ENCODE peak calls at places on chromosomes 4 and X, in eight cellular contexts. One of them, this sample, is unnamed.

GRCh38 chr4:147078875-147079658 is 133.4 kb upstream of the TTC29 start:
- DNase-seq in glutamatergic neuron: no peak
- DNase-seq in T-helper 9 cell: no peak
- DNase-seq in AG08396: no peak
- DNase-seq in GM03348: no peak
- DNase-seq in naive thymus-derived CD8-positive, alpha-beta T cell: no peak
- DNase-seq in H7: no peak
- DNase-seq in retina: no peak
- DNase-seq in this sample: no peak

GRCh38 chr4:54433686-54434085 is 204.6 kb downstream of the PDGFRA start:
- DNase-seq in GM03348: peak
- DNase-seq in naive thymus-derived CD8-positive, alpha-beta T cell: no peak
- DNase-seq in glutamatergic neuron: no peak
- DNase-seq in H7: peak
- DNase-seq in retina: no peak
- DNase-seq in AG08396: peak
- DNase-seq in T-helper 9 cell: no peak
- DNase-seq in this sample: no peak

GRCh38 chrX:150508461-150509367 is 59.7 kb upstream of the MTM1 start:
- DNase-seq in AG08396: peak
- DNase-seq in T-helper 9 cell: no peak
- DNase-seq in H7: peak
- DNase-seq in naive thymus-derived CD8-positive, alpha-beta T cell: no peak
- DNase-seq in GM03348: peak
- DNase-seq in retina: no peak
- DNase-seq in glutamatergic neuron: no peak
- DNase-seq in this sample: no peak

GRCh38 chr4:13721894-13722293 is 94.4 kb upstream of the BOD1L1 start:
- DNase-seq in naive thymus-derived CD8-positive, alpha-beta T cell: no peak
- DNase-seq in H7: no peak
- DNase-seq in GM03348: no peak
- DNase-seq in T-helper 9 cell: no peak
- DNase-seq in glutamatergic neuron: no peak
- DNase-seq in retina: no peak
- DNase-seq in AG08396: no peak
- DNase-seq in this sample: no peak

GRCh38 chr4:144787365-144788263 is 141.7 kb downstream of the HHIP start:
- DNase-seq in T-helper 9 cell: no peak
- DNase-seq in glutamatergic neuron: no peak
- DNase-seq in naive thymus-derived CD8-positive, alpha-beta T cell: peak
- DNase-seq in GM03348: peak
- DNase-seq in AG08396: no peak
- DNase-seq in H7: peak
- DNase-seq in retina: no peak
- DNase-seq in this sample: no peak

GRCh38 chr4:19329631-19330030 is 922.1 kb upstream of the SLIT2 start:
- DNase-seq in H7: no peak
- DNase-seq in naive thymus-derived CD8-positive, alpha-beta T cell: no peak
- DNase-seq in GM03348: peak
- DNase-seq in AG08396: no peak
- DNase-seq in retina: no peak
- DNase-seq in glutamatergic neuron: no peak
- DNase-seq in T-helper 9 cell: no peak
- DNase-seq in this sample: no peak

GRCh38 chr4:14218641-14219040 is 591.1 kb upstream of the BOD1L1 start:
- DNase-seq in retina: no peak
- DNase-seq in GM03348: no peak
- DNase-seq in T-helper 9 cell: no peak
- DNase-seq in AG08396: no peak
- DNase-seq in glutamatergic neuron: no peak
- DNase-seq in H7: no peak
- DNase-seq in naive thymus-derived CD8-positive, alpha-beta T cell: no peak
- DNase-seq in this sample: no peak

GRCh38 chr4:924107-925096 is 7.7 kb downstream of the GAK start:
- DNase-seq in retina: peak
- DNase-seq in glutamatergic neuron: peak
- DNase-seq in H7: peak
- DNase-seq in AG08396: peak
- DNase-seq in naive thymus-derived CD8-positive, alpha-beta T cell: no peak
- DNase-seq in T-helper 9 cell: no peak
- DNase-seq in GM03348: no peak
- DNase-seq in this sample: no peak

GRCh38 chr4:184417802-184418511 is 56.4 kb downstream of the IRF2 start:
- DNase-seq in AG08396: peak
- DNase-seq in GM03348: peak
- DNase-seq in H7: no peak
- DNase-seq in naive thymus-derived CD8-positive, alpha-beta T cell: no peak
- DNase-seq in glutamatergic neuron: no peak
- DNase-seq in retina: no peak
- DNase-seq in T-helper 9 cell: no peak
- DNase-seq in this sample: no peak

GRCh38 chr4:173448103-173448502 is 49.2 kb upstream of the SCRG1 start:
- DNase-seq in retina: no peak
- DNase-seq in glutamatergic neuron: peak
- DNase-seq in T-helper 9 cell: no peak
- DNase-seq in AG08396: no peak
- DNase-seq in H7: no peak
- DNase-seq in GM03348: peak
- DNase-seq in naive thymus-derived CD8-positive, alpha-beta T cell: no peak
- DNase-seq in this sample: no peak

GRCh38 chr4:17623451-17624001 is 9.1 kb downstream of the MED28 start:
- DNase-seq in AG08396: no peak
- DNase-seq in naive thymus-derived CD8-positive, alpha-beta T cell: no peak
- DNase-seq in glutamatergic neuron: no peak
- DNase-seq in GM03348: peak
- DNase-seq in T-helper 9 cell: no peak
- DNase-seq in H7: no peak
- DNase-seq in retina: no peak
- DNase-seq in this sample: no peak

GRCh38 chr4:172962564-172963353 is 205.9 kb upstream of the GALNT7 start:
- DNase-seq in naive thymus-derived CD8-positive, alpha-beta T cell: no peak
- DNase-seq in GM03348: no peak
- DNase-seq in AG08396: peak
- DNase-seq in H7: no peak
- DNase-seq in retina: no peak
- DNase-seq in T-helper 9 cell: no peak
- DNase-seq in glutamatergic neuron: no peak
- DNase-seq in this sample: no peak

GRCh38 chr4:42627887-42628646 is 28.8 kb downstream of the ATP8A1 start:
- DNase-seq in naive thymus-derived CD8-positive, alpha-beta T cell: peak
- DNase-seq in T-helper 9 cell: no peak
- DNase-seq in H7: no peak
- DNase-seq in glutamatergic neuron: peak
- DNase-seq in AG08396: no peak
- DNase-seq in GM03348: no peak
- DNase-seq in retina: peak
- DNase-seq in this sample: peak

GRCh38 chr4:122692641-122693520 is 39.6 kb upstream of the BBS12 start:
- DNase-seq in glutamatergic neuron: no peak
- DNase-seq in GM03348: no peak
- DNase-seq in naive thymus-derived CD8-positive, alpha-beta T cell: no peak
- DNase-seq in retina: no peak
- DNase-seq in AG08396: no peak
- DNase-seq in T-helper 9 cell: no peak
- DNase-seq in H7: no peak
- DNase-seq in this sample: no peak

GRCh38 chr4:7459471-7459870 is 24.7 kb upstream of the PSAPL1 start:
- DNase-seq in GM03348: no peak
- DNase-seq in naive thymus-derived CD8-positive, alpha-beta T cell: no peak
- DNase-seq in T-helper 9 cell: no peak
- DNase-seq in glutamatergic neuron: peak
- DNase-seq in AG08396: no peak
- DNase-seq in retina: no peak
- DNase-seq in H7: no peak
- DNase-seq in this sample: no peak

GRCh38 chr4:118270492-118270891 is 82.3 kb downstream of the PRSS12 start:
- DNase-seq in AG08396: peak
- DNase-seq in glutamatergic neuron: no peak
- DNase-seq in naive thymus-derived CD8-positive, alpha-beta T cell: peak
- DNase-seq in GM03348: peak
- DNase-seq in T-helper 9 cell: no peak
- DNase-seq in H7: peak
- DNase-seq in retina: no peak
- DNase-seq in this sample: no peak

GRCh38 chr4:124279741-124280140 is 432.8 kb downstream of the ANKRD50 start:
- DNase-seq in AG08396: no peak
- DNase-seq in H7: no peak
- DNase-seq in T-helper 9 cell: no peak
- DNase-seq in naive thymus-derived CD8-positive, alpha-beta T cell: no peak
- DNase-seq in GM03348: no peak
- DNase-seq in glutamatergic neuron: no peak
- DNase-seq in retina: no peak
- DNase-seq in this sample: no peak

GRCh38 chrX:153612413-153612812 is 13.5 kb upstream of the CCNQ start:
- DNase-seq in naive thymus-derived CD8-positive, alpha-beta T cell: no peak
- DNase-seq in T-helper 9 cell: no peak
- DNase-seq in glutamatergic neuron: no peak
- DNase-seq in AG08396: no peak
- DNase-seq in GM03348: no peak
- DNase-seq in H7: no peak
- DNase-seq in retina: no peak
- DNase-seq in this sample: no peak

GRCh38 chr4:156766846-156767245 is 204.8 kb downstream of the PDGFC start:
- DNase-seq in T-helper 9 cell: no peak
- DNase-seq in naive thymus-derived CD8-positive, alpha-beta T cell: no peak
- DNase-seq in retina: no peak
- DNase-seq in GM03348: no peak
- DNase-seq in glutamatergic neuron: no peak
- DNase-seq in AG08396: no peak
- DNase-seq in H7: no peak
- DNase-seq in this sample: no peak

GRCh38 chr4:106624674-106625073 is 256.1 kb upstream of the GIMD1 start:
- DNase-seq in H7: no peak
- DNase-seq in T-helper 9 cell: no peak
- DNase-seq in GM03348: no peak
- DNase-seq in naive thymus-derived CD8-positive, alpha-beta T cell: no peak
- DNase-seq in glutamatergic neuron: no peak
- DNase-seq in AG08396: no peak
- DNase-seq in retina: no peak
- DNase-seq in this sample: no peak

GRCh38 chr4:28073860-28074555 is 1213.4 kb downstream of the STIM2 start:
- DNase-seq in naive thymus-derived CD8-positive, alpha-beta T cell: no peak
- DNase-seq in glutamatergic neuron: no peak
- DNase-seq in AG08396: no peak
- DNase-seq in T-helper 9 cell: no peak
- DNase-seq in H7: peak
- DNase-seq in GM03348: no peak
- DNase-seq in retina: no peak
- DNase-seq in this sample: no peak

This sample was measured in effector memory CD8-positive, alpha-beta T cell.